ENCODE peak calls at places on chromosomes 4 and X, in five cellular contexts. One of them, this sample, is unnamed.

GRCh38 chr4:149997881-149998421 is 80.3 kb upstream of the DCLK2 start:
- DNase-seq in left lung: no peak
- DNase-seq in astrocyte: peak; percentile 59
- DNase-seq in uterus: no peak
- DNase-seq in esophagus squamous epithelium: no peak
- DNase-seq in this sample: no peak

GRCh38 chr4:101977096-101977495 is 186.6 kb downstream of the BANK1 start:
- DNase-seq in left lung: no peak
- DNase-seq in astrocyte: peak; percentile 98
- DNase-seq in uterus: no peak
- DNase-seq in esophagus squamous epithelium: no peak
- DNase-seq in this sample: no peak

GRCh38 chrX:44344194-44344593 is 722 bp upstream of the EFHC2 start:
- DNase-seq in left lung: peak; percentile 77
- DNase-seq in astrocyte: no peak
- DNase-seq in uterus: no peak
- DNase-seq in esophagus squamous epithelium: no peak
- DNase-seq in this sample: no peak

GRCh38 chrX:53160297-53160983 is 64.6 kb downstream of the KDM5C start:
- DNase-seq in left lung: no peak
- DNase-seq in astrocyte: peak; percentile 5
- DNase-seq in uterus: no peak
- DNase-seq in esophagus squamous epithelium: no peak
- DNase-seq in this sample: no peak

GRCh38 chr4:15352508-15352907 is 75.3 kb upstream of the C1QTNF7 start:
- DNase-seq in left lung: no peak
- DNase-seq in astrocyte: no peak
- DNase-seq in uterus: no peak
- DNase-seq in esophagus squamous epithelium: no peak
- DNase-seq in this sample: no peak

GRCh38 chr4:82500830-82501229 is 61.0 kb downstream of the TMEM150C start:
- DNase-seq in left lung: no peak
- DNase-seq in astrocyte: no peak
- DNase-seq in uterus: no peak
- DNase-seq in esophagus squamous epithelium: no peak
- DNase-seq in this sample: no peak

GRCh38 chr4:104128850-104129213 is 365.9 kb downstream of the CXXC4 start:
- DNase-seq in left lung: no peak
- DNase-seq in astrocyte: no peak
- DNase-seq in uterus: no peak
- DNase-seq in esophagus squamous epithelium: no peak
- DNase-seq in this sample: no peak

GRCh38 chr4:3436798-3437581 is 4.8 kb upstream of the HGFAC start:
- DNase-seq in left lung: peak; percentile 89
- DNase-seq in astrocyte: peak; percentile 44
- DNase-seq in uterus: no peak
- DNase-seq in esophagus squamous epithelium: no peak
- DNase-seq in this sample: no peak

GRCh38 chrX:120517936-120518335 is 42.8 kb downstream of the CUL4B start:
- DNase-seq in left lung: no peak
- DNase-seq in astrocyte: peak; percentile 85
- DNase-seq in uterus: no peak
- DNase-seq in esophagus squamous epithelium: no peak
- DNase-seq in this sample: no peak

GRCh38 chr4:120691536-120691935 is 231.0 kb downstream of the PRDM5 start:
- DNase-seq in left lung: no peak
- DNase-seq in astrocyte: peak; percentile 18
- DNase-seq in uterus: no peak
- DNase-seq in esophagus squamous epithelium: no peak
- DNase-seq in this sample: no peak

GRCh38 chr4:185304541-185304940 is 91.2 kb downstream of the LRP2BP start:
- DNase-seq in left lung: no peak
- DNase-seq in astrocyte: no peak
- DNase-seq in uterus: no peak
- DNase-seq in esophagus squamous epithelium: no peak
- DNase-seq in this sample: no peak

GRCh38 chrX:71492086-71493065 is 40.5 kb upstream of the OGT start:
- DNase-seq in left lung: peak; percentile 86
- DNase-seq in astrocyte: peak; percentile 37
- DNase-seq in uterus: peak; percentile 33
- DNase-seq in esophagus squamous epithelium: no peak
- DNase-seq in this sample: peak; percentile 77

GRCh38 chr4:184420881-184421416 is 53.4 kb downstream of the IRF2 start:
- DNase-seq in left lung: no peak
- DNase-seq in astrocyte: no peak
- DNase-seq in uterus: no peak
- DNase-seq in esophagus squamous epithelium: no peak
- DNase-seq in this sample: no peak

GRCh38 chr4:139934336-139934735 is 219.6 kb downstream of the MAML3 start:
- DNase-seq in left lung: no peak
- DNase-seq in astrocyte: no peak
- DNase-seq in uterus: peak; percentile 66
- DNase-seq in esophagus squamous epithelium: no peak
- DNase-seq in this sample: no peak

GRCh38 chrX:20116575-20117240 is at the start of gene MAP7D2:
- DNase-seq in left lung: peak; percentile 50
- DNase-seq in astrocyte: no peak
- DNase-seq in uterus: no peak
- DNase-seq in esophagus squamous epithelium: no peak
- DNase-seq in this sample: no peak

GRCh38 chrX:41512394-41512793 is 65.3 kb downstream of the NYX start:
- DNase-seq in left lung: no peak
- DNase-seq in astrocyte: no peak
- DNase-seq in uterus: no peak
- DNase-seq in esophagus squamous epithelium: no peak
- DNase-seq in this sample: no peak

GRCh38 chrX:134753185-134754008 is 95.1 kb upstream of the PLAC1 start:
- DNase-seq in left lung: no peak
- DNase-seq in astrocyte: no peak
- DNase-seq in uterus: no peak
- DNase-seq in esophagus squamous epithelium: no peak
- DNase-seq in this sample: no peak
- TF ChIP-seq CTCF in left lung: no peak
- TF ChIP-seq CTCF in astrocyte: peak; percentile 7
- TF ChIP-seq CTCF in uterus: peak; percentile 35
- TF ChIP-seq CTCF in esophagus squamous epithelium: no peak
- TF ChIP-seq CTCF in this sample: no peak

GRCh38 chrX:85506871-85507270 is 127.4 kb upstream of the POF1B start:
- DNase-seq in left lung: no peak
- DNase-seq in astrocyte: no peak
- DNase-seq in uterus: no peak
- DNase-seq in esophagus squamous epithelium: no peak
- DNase-seq in this sample: no peak

GRCh38 chrX:85501349-85501748 is 121.9 kb upstream of the POF1B start:
- DNase-seq in left lung: no peak
- DNase-seq in astrocyte: no peak
- DNase-seq in uterus: no peak
- DNase-seq in esophagus squamous epithelium: no peak
- DNase-seq in this sample: no peak

GRCh38 chrX:85505801-85506200 is 126.3 kb upstream of the POF1B start:
- DNase-seq in left lung: no peak
- DNase-seq in astrocyte: no peak
- DNase-seq in uterus: no peak
- DNase-seq in esophagus squamous epithelium: no peak
- DNase-seq in this sample: no peak

GRCh38 chrX:85504381-85504780 is 124.9 kb upstream of the POF1B start:
- DNase-seq in left lung: no peak
- DNase-seq in astrocyte: no peak
- DNase-seq in uterus: no peak
- DNase-seq in esophagus squamous epithelium: no peak
- DNase-seq in this sample: no peak

GRCh38 chrX:85503258-85504158 is 124.0 kb upstream of the POF1B start:
- DNase-seq in left lung: no peak
- DNase-seq in astrocyte: no peak
- DNase-seq in uterus: no peak
- DNase-seq in esophagus squamous epithelium: no peak
- DNase-seq in this sample: no peak
- H3K27ac ChIP-seq in left lung: no peak overlapping the region
- H3K27ac ChIP-seq in astrocyte: no peak overlapping the region
- H3K27ac ChIP-seq in uterus: no peak overlapping the region
- H3K27ac ChIP-seq in esophagus squamous epithelium: peak overlapping the region; percentile 26
- H3K27ac ChIP-seq in this sample: no peak overlapping the region

GRCh38 chr4:6076391-6076790 is 58.2 kb upstream of the C4orf50 start:
- DNase-seq in left lung: no peak
- DNase-seq in astrocyte: no peak
- DNase-seq in uterus: no peak
- DNase-seq in esophagus squamous epithelium: no peak
- DNase-seq in this sample: no peak
- TF ChIP-seq CTCF in left lung: no peak
- TF ChIP-seq CTCF in astrocyte: no peak
- TF ChIP-seq CTCF in uterus: no peak
- TF ChIP-seq CTCF in esophagus squamous epithelium: no peak
- TF ChIP-seq CTCF in this sample: no peak

GRCh38 chr4:105155426-105155825 is 8.8 kb downstream of the TET2 start:
- DNase-seq in left lung: no peak
- DNase-seq in astrocyte: no peak
- DNase-seq in uterus: no peak
- DNase-seq in esophagus squamous epithelium: no peak
- DNase-seq in this sample: no peak

GRCh38 chr4:105150511-105150910 is 3.8 kb downstream of the TET2 start:
- DNase-seq in left lung: no peak
- DNase-seq in astrocyte: peak; percentile 63
- DNase-seq in uterus: no peak
- DNase-seq in esophagus squamous epithelium: no peak
- DNase-seq in this sample: no peak

GRCh38 chr4:105153749-105154148 is 7.1 kb downstream of the TET2 start:
- DNase-seq in left lung: no peak
- DNase-seq in astrocyte: no peak
- DNase-seq in uterus: no peak
- DNase-seq in esophagus squamous epithelium: no peak
- DNase-seq in this sample: no peak

GRCh38 chr4:105158837-105159236 is 12.2 kb downstream of the TET2 start:
- DNase-seq in left lung: no peak
- DNase-seq in astrocyte: peak; percentile 33
- DNase-seq in uterus: no peak
- DNase-seq in esophagus squamous epithelium: no peak
- DNase-seq in this sample: peak; percentile 56

DNA sequence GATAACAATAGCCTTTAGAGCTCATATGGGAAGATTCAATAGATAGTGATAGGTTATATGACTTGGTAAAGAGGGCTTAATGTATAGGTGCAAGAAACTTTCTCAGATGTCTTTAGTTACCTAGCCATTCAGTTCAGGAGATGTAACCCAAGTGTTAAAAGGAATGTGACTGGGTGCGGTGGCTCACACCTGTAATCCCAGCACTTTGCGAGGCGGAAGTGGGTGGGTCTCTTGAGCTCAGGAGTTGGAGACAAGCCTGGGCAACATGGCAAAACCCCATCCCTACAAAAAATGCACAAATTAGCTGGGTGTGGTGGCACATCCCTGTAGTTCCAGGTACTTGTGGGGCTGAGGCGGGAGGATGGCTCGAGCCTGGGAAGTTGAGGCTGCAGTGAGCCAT is 7.9 kb downstream of the TET2 start:
- DNase-seq in left lung: peak; percentile 23
- DNase-seq in astrocyte: no peak
- DNase-seq in uterus: no peak
- DNase-seq in esophagus squamous epithelium: no peak
- DNase-seq in this sample: no peak
- H3K27ac ChIP-seq in left lung: no peak overlapping the region
- H3K27ac ChIP-seq in astrocyte: no peak overlapping the region
- H3K27ac ChIP-seq in uterus: no peak overlapping the region
- H3K27ac ChIP-seq in esophagus squamous epithelium: no peak overlapping the region
- H3K27ac ChIP-seq in this sample: no peak overlapping the region

DNA sequence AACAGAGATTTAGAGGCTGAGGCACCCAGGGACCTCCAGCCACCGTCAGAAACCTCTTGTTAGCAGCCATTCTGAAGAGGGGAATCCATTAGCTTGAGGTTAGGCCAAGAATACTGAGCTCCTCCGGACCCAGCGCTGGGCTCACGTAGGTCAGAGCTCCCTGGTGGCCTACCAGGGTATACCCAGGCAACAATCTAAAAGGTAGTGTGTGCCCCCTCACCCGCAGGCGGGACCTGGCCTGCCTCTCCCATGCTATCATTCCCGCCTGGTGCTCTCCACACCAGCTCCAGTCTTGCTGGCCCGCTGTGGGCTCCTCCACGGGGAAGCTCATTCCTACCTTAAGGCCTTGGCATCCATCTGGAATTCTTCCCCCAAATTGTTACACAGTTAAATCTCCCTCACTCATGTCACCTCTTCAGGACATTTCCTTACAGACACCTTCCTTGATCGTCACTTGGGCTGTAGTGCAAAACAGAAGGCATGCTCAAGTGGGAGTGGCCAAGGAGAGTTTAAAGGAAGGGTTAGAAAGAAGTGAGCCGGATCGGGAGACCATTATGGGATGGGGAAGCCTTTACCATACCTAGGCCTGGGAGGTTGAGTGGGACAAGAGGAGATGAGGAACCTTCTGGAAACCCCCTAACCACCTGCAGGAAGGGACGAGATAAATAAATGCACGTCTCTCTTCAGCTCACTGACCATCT is 102.5 kb downstream of the UCHL1 start:
- DNase-seq in left lung: no peak
- DNase-seq in astrocyte: no peak
- DNase-seq in uterus: no peak
- DNase-seq in esophagus squamous epithelium: no peak
- DNase-seq in this sample: no peak
- TF ChIP-seq CTCF in left lung: no peak
- TF ChIP-seq CTCF in astrocyte: no peak
- TF ChIP-seq CTCF in uterus: no peak
- TF ChIP-seq CTCF in esophagus squamous epithelium: no peak
- TF ChIP-seq CTCF in this sample: no peak

GRCh38 chrX:69024931-69025330 is 140.3 kb downstream of the PJA1 start:
- DNase-seq in left lung: peak; percentile 76
- DNase-seq in astrocyte: peak; percentile 41
- DNase-seq in uterus: peak; percentile 84
- DNase-seq in esophagus squamous epithelium: no peak
- DNase-seq in this sample: peak; percentile 88
- H3K27ac ChIP-seq in left lung: no peak overlapping the region
- H3K27ac ChIP-seq in astrocyte: no peak overlapping the region
- H3K27ac ChIP-seq in uterus: peak overlapping the region; percentile 49
- H3K27ac ChIP-seq in esophagus squamous epithelium: no peak overlapping the region
- H3K27ac ChIP-seq in this sample: peak overlapping the region; percentile 48

GRCh38 chr4:125317526-125317880 is 2.7 kb downstream of the FAT4 start:
- DNase-seq in left lung: peak; percentile 65
- DNase-seq in astrocyte: peak; percentile 33
- DNase-seq in uterus: peak; percentile 34
- DNase-seq in esophagus squamous epithelium: no peak
- DNase-seq in this sample: peak; percentile 73
- TF ChIP-seq CTCF in left lung: peak; percentile 34
- TF ChIP-seq CTCF in astrocyte: peak; percentile 43
- TF ChIP-seq CTCF in uterus: peak; percentile 25
- TF ChIP-seq CTCF in esophagus squamous epithelium: peak; percentile 21
- TF ChIP-seq CTCF in this sample: peak; percentile 8

GRCh38 chr4:85611661-85612060 is 136.7 kb downstream of the ARHGAP24 start:
- DNase-seq in left lung: no peak
- DNase-seq in astrocyte: no peak
- DNase-seq in uterus: no peak
- DNase-seq in esophagus squamous epithelium: no peak
- DNase-seq in this sample: no peak
- H3K27ac ChIP-seq in left lung: no peak overlapping the region
- H3K27ac ChIP-seq in astrocyte: no peak overlapping the region
- H3K27ac ChIP-seq in uterus: no peak overlapping the region
- H3K27ac ChIP-seq in esophagus squamous epithelium: no peak overlapping the region
- H3K27ac ChIP-seq in this sample: no peak overlapping the region